ENCODE peak calls at places on chromosome 17, in nine cellular contexts. F is pancreas, W is stomach, D is left lung, A is hepatocyte, O is A673, V is ascending aorta, S is A549, L is GM23248. Y is an unnamed sample.

GRCh38 chr17:12732366-12732765 is 56.9 kb upstream of the ARHGAP44 start:
- DNase-seq in D (no peak), L (no peak), A (no peak), S (no peak), O (no peak), V (peak), W (no peak), F (no peak), Y (no peak)

GRCh38 chr17:79607941-79608728 is 2.7 kb downstream of the RBFOX3 start:
- DNase-seq in D (no peak), S (peak), A (peak), L (peak), V (no peak), F (no peak), W (no peak), O (peak), Y (no peak)

GRCh38 chr17:65191805-65192740 is 54.9 kb downstream of the RGS9 start:
- DNase-seq in F (no peak), S (peak), A (no peak), W (no peak), L (peak), V (no peak), O (peak), D (no peak), Y (no peak)

GRCh38 chr17:78879679-78880186 is 23.3 kb downstream of the CEP295NL start:
- DNase-seq in V (peak), W (no peak), D (peak), A (peak), O (peak), F (peak), S (no peak), L (peak), Y (no peak)

GRCh38 chr17:10875984-10876555 is 38.2 kb upstream of the PIRT start:
- DNase-seq in W (peak), S (peak), V (peak), D (no peak), F (peak), A (peak), O (peak), L (peak), Y (peak)

GRCh38 chr17:50918933-50919296 is 52.8 kb upstream of the TOB1 start:
- DNase-seq in A (peak), D (no peak), V (no peak), F (peak), W (peak), S (no peak), L (peak), O (no peak), Y (no peak)

GRCh38 chr17:29430275-29430674 is 40.1 kb downstream of the TAOK1 start:
- DNase-seq in V (no peak), S (no peak), D (no peak), O (no peak), L (no peak), F (no peak), A (no peak), W (no peak), Y (no peak)

GRCh38 chr17:35521150-35521549 is 16.3 kb downstream of the SLFN12L start:
- DNase-seq in W (no peak), V (no peak), S (no peak), O (no peak), D (no peak), A (no peak), F (no peak), L (no peak), Y (no peak)

GRCh38 chr17:32523017-32523680 is 36.4 kb downstream of the CDK5R1 start:
- DNase-seq in O (no peak), V (no peak), F (no peak), S (no peak), A (no peak), D (no peak), W (no peak), L (no peak), Y (no peak)

GRCh38 chr17:39677072-39677471 is 8.8 kb downstream of the PNMT start:
- DNase-seq in V (no peak), W (no peak), F (no peak), D (peak), O (no peak), S (no peak), L (no peak), A (no peak), Y (no peak)

GRCh38 chr17:41863074-41863843 is 2.0 kb downstream of the KLHL11 start:
- DNase-seq in L (no peak), O (no peak), A (no peak), V (no peak), F (no peak), S (no peak), W (no peak), D (no peak), Y (no peak)

GRCh38 chr17:69218986-69219385 is 9.6 kb downstream of the ABCA10 start:
- DNase-seq in A (no peak), W (no peak), L (no peak), S (no peak), O (no peak), F (no peak), V (no peak), D (no peak), Y (no peak)

GRCh38 chr17:58387834-58388233 is 29.5 kb downstream of the RNF43 start:
- DNase-seq in F (no peak), L (no peak), V (no peak), W (no peak), D (no peak), S (peak), A (peak), O (no peak), Y (no peak)

GRCh38 chr17:82913304-82914043 is 73.7 kb upstream of the ZNF750 start:
- DNase-seq in S (peak), D (peak), F (no peak), A (no peak), V (no peak), L (no peak), O (no peak), W (peak), Y (no peak)

GRCh38 chr17:53462393-53462811 is 360.3 kb upstream of the KIF2B start:
- DNase-seq in A (no peak), D (no peak), S (no peak), F (no peak), V (no peak), O (no peak), L (no peak), W (no peak), Y (no peak)

GRCh38 chr17:63772801-63773271 is 561 bp downstream of the CCDC47 start:
- DNase-seq in W (no peak), O (peak), S (peak), A (no peak), F (no peak), D (no peak), V (no peak), L (peak), Y (no peak)

GRCh38 chr17:37848690-37849616 is 75.3 kb upstream of the TBC1D3K start:
- DNase-seq in A (peak), W (no peak), V (no peak), F (no peak), L (peak), D (no peak), O (peak), S (peak), Y (no peak)

GRCh38 chr17:45705123-45706009 is 78.8 kb upstream of the CRHR1 start:
- DNase-seq in D (no peak), V (no peak), A (peak), W (no peak), L (peak), F (no peak), S (peak), O (no peak), Y (no peak)

GRCh38 chr17:74563358-74563757 is 4.0 kb downstream of the CD300H start:
- DNase-seq in W (no peak), S (no peak), O (no peak), L (no peak), F (no peak), D (no peak), A (no peak), V (no peak), Y (no peak)

GRCh38 chr17:83155128-83156081 is 76.0 kb downstream of the METRNL start:
- DNase-seq in V (peak), W (no peak), D (peak), S (no peak), F (no peak), L (peak), A (no peak), O (no peak), Y (peak)

GRCh38 chr17:81129711-81130367 is 35.5 kb upstream of the PVALEF start:
- DNase-seq in V (no peak), L (no peak), S (no peak), F (no peak), W (no peak), A (no peak), D (no peak), O (no peak), Y (no peak)

GRCh38 chr17:38875477-38876080 is 5.7 kb downstream of the LASP1 start:
- DNase-seq in V (no peak), W (no peak), D (no peak), O (peak), A (no peak), F (no peak), S (no peak), L (peak), Y (no peak)

GRCh38 chr17:27780441-27781404 is 19.6 kb downstream of the NOS2 start:
- DNase-seq in D (peak), F (no peak), W (no peak), O (no peak), L (no peak), A (no peak), S (no peak), V (no peak), Y (no peak)

GRCh38 chr17:57750930-57751329 is 5.8 kb upstream of the CCDC182 start:
- DNase-seq in L (no peak), S (no peak), O (no peak), F (no peak), V (no peak), A (no peak), W (no peak), D (no peak), Y (no peak)

GRCh38 chr17:51830886-51831285 is 327.6 kb downstream of the CA10 start:
- DNase-seq in F (no peak), S (no peak), V (no peak), W (no peak), L (no peak), D (no peak), O (no peak), A (no peak), Y (peak)

GRCh38 chr17:74631468-74632195 is 8.1 kb upstream of the CD300E start:
- DNase-seq in V (no peak), D (no peak), F (no peak), S (no peak), O (no peak), W (no peak), L (peak), A (peak), Y (no peak)

GRCh38 chr17:14464741-14465140 is 163.9 kb downstream of the HS3ST3B1 start:
- DNase-seq in L (peak), D (no peak), S (no peak), O (no peak), W (no peak), F (no peak), V (no peak), A (no peak), Y (no peak)

GRCh38 chr17:35170968-35171771 is 23.0 kb downstream of the SLC35G3 start:
- DNase-seq in A (no peak), W (no peak), S (peak), L (peak), V (peak), F (no peak), D (no peak), O (peak), Y (no peak)

GRCh38 chr17:27457731-27458523 is 1.7 kb downstream of the KSR1 start:
- DNase-seq in F (no peak), W (no peak), V (no peak), A (peak), O (peak), L (peak), D (no peak), S (no peak), Y (no peak)

GRCh38 chr17:39605492-39606433 is 2.0 kb downstream of the NEUROD2 start:
- DNase-seq in O (no peak), D (no peak), W (no peak), A (no peak), F (no peak), V (no peak), L (no peak), S (peak), Y (no peak)

GRCh38 chr17:82736511-82737185 is 1.2 kb downstream of the FN3K start:
- DNase-seq in L (no peak), W (no peak), S (no peak), V (no peak), D (peak), O (no peak), A (no peak), F (no peak), Y (no peak)

DNA sequence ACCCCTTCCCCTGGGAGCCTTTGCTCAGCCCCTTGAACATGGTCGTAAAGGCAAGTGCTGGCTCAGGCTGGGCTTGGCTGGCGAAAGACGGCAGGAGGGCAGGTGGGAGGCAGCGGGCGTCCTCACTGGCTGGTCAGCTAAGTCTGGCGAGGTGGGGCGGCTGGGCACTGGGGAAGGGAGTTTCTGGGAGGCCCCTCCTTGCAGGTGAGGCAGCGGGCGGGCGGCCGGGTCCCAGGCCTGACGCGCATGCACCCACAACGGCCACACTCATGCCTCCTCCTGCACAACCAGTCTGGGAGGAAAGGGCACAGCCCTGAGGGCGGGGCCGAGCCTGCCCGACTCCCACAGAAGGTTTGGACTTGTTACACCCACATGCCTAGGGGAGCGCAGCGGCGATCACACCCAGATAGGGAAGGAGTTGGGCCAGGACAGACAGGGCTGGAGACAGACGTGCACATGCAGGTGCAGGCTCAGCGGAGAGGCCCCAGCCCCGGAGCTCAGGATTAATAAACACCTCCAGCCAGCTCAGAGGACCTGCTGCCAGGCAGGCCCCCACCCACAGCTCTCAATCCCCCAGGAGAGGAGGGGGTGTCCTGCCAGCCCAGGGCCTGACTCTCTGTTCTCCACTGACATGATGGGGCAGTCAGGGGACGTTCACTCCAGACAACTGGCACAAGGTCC is at the start of gene EVPL:
- DNase-seq in W (peak), V (no peak), D (peak), S (peak), A (peak), L (no peak), O (no peak), F (peak), Y (no peak)
- H3K27ac ChIP-seq in W (peak), V (no peak), D (peak), S (peak), A (no peak), L (no peak), O (no peak), F (peak), Y (no peak)

GRCh38 chr17:8610558-8610957 is 20.0 kb downstream of the MYH10 start:
- DNase-seq in O (no peak), A (no peak), D (no peak), V (no peak), W (no peak), F (no peak), L (no peak), S (no peak), Y (no peak)
- H3K27ac ChIP-seq in O (no peak), A (peak), D (peak), V (peak), W (no peak), F (no peak), L (peak), S (no peak), Y (no peak)

GRCh38 chr17:16961792-16962191 is 10.1 kb downstream of the TNFRSF13B start:
- DNase-seq in A (no peak), O (no peak), D (no peak), F (no peak), V (no peak), S (no peak), L (no peak), W (no peak), Y (no peak)

GRCh38 chr17:16968786-16969185 is 3.1 kb downstream of the TNFRSF13B start:
- DNase-seq in S (no peak), F (no peak), A (no peak), W (no peak), V (no peak), O (no peak), D (no peak), L (no peak), Y (no peak)

DNA sequence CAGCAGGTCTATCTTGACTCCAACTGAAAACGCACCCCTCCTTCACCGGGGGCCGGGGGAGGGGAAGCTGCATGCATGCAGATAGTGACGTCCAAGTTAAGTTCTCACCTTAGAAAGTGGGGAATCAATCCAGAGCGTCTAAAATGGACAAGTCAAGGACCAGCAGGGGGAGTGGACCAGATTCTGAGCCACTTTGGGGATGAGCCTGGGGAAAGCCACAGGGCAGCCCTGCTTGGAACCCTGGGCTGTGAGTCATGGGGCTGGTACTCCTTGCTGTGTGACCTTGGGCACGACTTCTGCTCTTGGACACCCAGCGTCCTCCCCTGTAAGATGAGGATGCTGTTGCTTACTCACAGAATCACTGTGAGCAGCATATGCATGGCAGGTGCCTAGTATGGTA is 9.1 kb downstream of the TNFRSF13B start:
- DNase-seq in V (no peak), A (no peak), D (no peak), L (peak), F (no peak), W (no peak), S (peak), O (no peak), Y (no peak)
- H3K27ac ChIP-seq in V (no peak), A (no peak), D (no peak), L (no peak), F (no peak), W (no peak), S (no peak), O (no peak), Y (no peak)

GRCh38 chr17:75835315-75835987 is 8.8 kb downstream of the UNC13D start:
- DNase-seq in D (no peak), L (peak), S (no peak), O (peak), A (no peak), V (no peak), W (no peak), F (no peak), Y (no peak)

GRCh38 chr17:75836605-75837004 is 7.6 kb downstream of the UNC13D start:
- DNase-seq in W (no peak), V (no peak), A (no peak), L (no peak), D (no peak), O (no peak), F (no peak), S (no peak), Y (no peak)

GRCh38 chr17:75832164-75832651 is 12.0 kb downstream of the UNC13D start:
- DNase-seq in L (peak), O (no peak), F (no peak), W (peak), A (no peak), S (no peak), D (no peak), V (no peak), Y (no peak)

GRCh38 chr17:75832652-75833400 is 11.4 kb downstream of the UNC13D start:
- DNase-seq in A (no peak), W (no peak), F (no peak), S (no peak), O (no peak), D (no peak), V (no peak), L (no peak), Y (no peak)

GRCh38 chr17:75834279-75834920 is 9.8 kb downstream of the UNC13D start:
- DNase-seq in A (no peak), V (no peak), D (no peak), O (no peak), W (no peak), F (no peak), L (no peak), S (no peak), Y (peak)
- H3K27ac ChIP-seq in A (no peak), V (no peak), D (no peak), O (no peak), W (no peak), F (no peak), L (no peak), S (no peak), Y (peak)

DNA sequence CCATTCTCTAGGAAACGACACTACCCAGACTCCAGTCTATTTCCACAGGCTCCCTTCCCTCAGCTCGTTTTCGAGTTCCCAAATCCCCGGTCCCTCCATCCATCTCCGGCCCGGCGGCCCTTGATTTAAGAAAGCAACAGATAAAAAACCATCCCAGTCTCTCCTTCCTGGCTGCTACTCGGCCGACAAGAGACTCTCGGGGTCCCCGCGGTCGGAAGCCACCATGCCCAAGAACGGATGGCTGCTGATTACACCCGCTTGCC is 182 bp downstream of the RPL26 start:
- DNase-seq in A (no peak), L (no peak), O (no peak), D (no peak), V (no peak), S (no peak), W (no peak), F (no peak), Y (no peak)
- H3K27ac ChIP-seq in A (peak), L (peak), O (peak), D (peak), V (peak), S (peak), W (peak), F (peak), Y (peak)

DNA sequence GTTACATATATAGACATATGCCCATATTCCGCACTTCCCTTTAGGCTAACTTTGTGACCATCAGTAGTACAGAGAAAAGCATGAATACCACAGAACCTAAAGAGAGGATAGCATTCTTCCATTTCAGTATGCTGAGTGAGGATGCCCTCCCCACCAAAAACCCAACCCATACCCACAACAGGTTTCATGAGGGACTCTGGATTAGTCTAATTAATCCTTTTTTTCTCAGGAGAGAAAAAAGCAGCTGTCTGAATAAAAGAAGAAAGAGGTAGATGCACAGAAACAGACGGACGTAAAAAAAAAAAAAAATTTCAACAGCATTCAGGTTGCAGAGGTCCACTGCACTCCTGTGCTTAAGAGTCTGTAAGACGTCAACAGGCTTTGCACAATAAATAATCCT is 6.7 kb downstream of the MMD start:
- DNase-seq in F (no peak), W (no peak), L (no peak), S (no peak), O (no peak), A (no peak), V (no peak), D (no peak), Y (no peak)
- H3K27ac ChIP-seq in F (no peak), W (no peak), L (no peak), S (no peak), O (no peak), A (no peak), V (no peak), D (no peak), Y (no peak)

GRCh38 chr17:66345264-66345663 is 42.9 kb downstream of the PRKCA start:
- DNase-seq in V (no peak), D (no peak), A (no peak), L (no peak), S (no peak), W (no peak), O (peak), F (no peak), Y (no peak)

GRCh38 chr17:66340720-66341119 is 38.3 kb downstream of the PRKCA start:
- DNase-seq in W (no peak), V (no peak), D (no peak), O (no peak), A (no peak), L (no peak), F (no peak), S (no peak), Y (no peak)

GRCh38 chr17:66341462-66341861 is 39.0 kb downstream of the PRKCA start:
- DNase-seq in D (no peak), V (no peak), W (no peak), O (no peak), F (no peak), A (no peak), S (no peak), L (no peak), Y (no peak)

GRCh38 chr17:66344473-66344872 is 42.1 kb downstream of the PRKCA start:
- DNase-seq in V (no peak), D (no peak), A (no peak), F (no peak), S (no peak), W (no peak), L (no peak), O (no peak), Y (no peak)

GRCh38 chr17:66343531-66344078 is 41.2 kb downstream of the PRKCA start:
- DNase-seq in W (no peak), S (peak), D (no peak), V (no peak), F (no peak), A (peak), O (no peak), L (no peak), Y (no peak)
- H3K27ac ChIP-seq in W (no peak), S (peak), D (no peak), V (no peak), F (no peak), A (peak), O (no peak), L (no peak), Y (no peak)

Y was measured in dorsolateral prefrontal cortex.